ENCODE peak calls at places on chromosomes 2 and 18, in eight cellular contexts. N, C, Z, A, S, T, D and M are unnamed samples.

GRCh38 chr2:162113771-162114168 is 38.3 kb downstream of the GCG start:
- DNase-seq in N (peak; percentile 80), C (peak; percentile 74), Z (no peak), A (no peak), S (no peak), T (no peak), D (peak; percentile 2), M (peak; percentile 29)

GRCh38 chr18:8107426-8107825 is 501.8 kb upstream of the RAB12 start:
- DNase-seq in N (no peak), C (no peak), Z (no peak), A (no peak), S (no peak), T (no peak), D (no peak), M (no peak)

GRCh38 chr18:10099539-10100140 is 185.8 kb downstream of the VAPA start:
- DNase-seq in N (peak; percentile 27), C (no peak), Z (no peak), A (no peak), S (no peak), T (no peak), D (no peak), M (no peak)

GRCh38 chr2:47054867-47055266 is 100.2 kb downstream of the STPG4 start:
- DNase-seq in N (no peak), C (no peak), Z (no peak), A (no peak), S (no peak), T (no peak), D (no peak), M (no peak)

GRCh38 chr2:208718828-208719227 is 312.2 kb downstream of the PTH2R start:
- DNase-seq in N (no peak), C (no peak), Z (no peak), A (no peak), S (no peak), T (no peak), D (no peak), M (no peak)

GRCh38 chr18:44696892-44697291 is 16.2 kb downstream of the SETBP1 start:
- DNase-seq in N (no peak), C (no peak), Z (no peak), A (no peak), S (no peak), T (no peak), D (no peak), M (peak; percentile 65)

GRCh38 chr18:75923169-75923568 is 495.7 kb upstream of the SMIM21 start:
- DNase-seq in N (peak; percentile 1), C (peak; percentile 1), Z (no peak), A (no peak), S (peak; percentile 7), T (peak; percentile 64), D (no peak), M (no peak)

GRCh38 chr2:40962026-40962425 is 510.1 kb upstream of the SLC8A1 start:
- DNase-seq in N (no peak), C (no peak), Z (no peak), A (no peak), S (no peak), T (no peak), D (no peak), M (no peak)

GRCh38 chr18:30622635-30623034 is 419.9 kb downstream of the DSC3 start:
- DNase-seq in N (no peak), C (no peak), Z (no peak), A (no peak), S (no peak), T (no peak), D (no peak), M (no peak)

GRCh38 chr2:44104855-44105271 is 63.8 kb upstream of the PPM1B start:
- DNase-seq in N (no peak), C (no peak), Z (no peak), A (no peak), S (no peak), T (no peak), D (no peak), M (no peak)

GRCh38 chr2:233853353-233853752 is 982 bp downstream of the HJURP start:
- DNase-seq in N (no peak), C (no peak), Z (no peak), A (no peak), S (peak; percentile 27), T (no peak), D (no peak), M (no peak)

GRCh38 chr2:100895402-100895801 is 75.5 kb downstream of the NPAS2 start:
- DNase-seq in N (no peak), C (no peak), Z (no peak), A (no peak), S (no peak), T (no peak), D (no peak), M (no peak)

GRCh38 chr2:239811001-239811798 is 213.9 kb downstream of the NDUFA10 start:
- DNase-seq in N (no peak), C (no peak), Z (no peak), A (peak; percentile 45), S (no peak), T (peak; percentile 48), D (no peak), M (no peak)

GRCh38 chr2:233700028-233700635 is 7.4 kb downstream of the UGT1A6 start:
- DNase-seq in N (peak; percentile 69), C (peak; percentile 33), Z (no peak), A (no peak), S (peak; percentile 63), T (no peak), D (peak; percentile 23), M (peak; percentile 18)

GRCh38 chr2:47029737-47030524 is 114.3 kb upstream of the MCFD2 start:
- DNase-seq in N (peak; percentile 52), C (peak; percentile 18), Z (no peak), A (no peak), S (peak; percentile 54), T (no peak), D (no peak), M (no peak)

GRCh38 chr2:122168799-122169198 is 413.3 kb downstream of the TSN start:
- DNase-seq in N (no peak), C (no peak), Z (no peak), A (no peak), S (no peak), T (no peak), D (peak; percentile 42), M (no peak)

GRCh38 chr18:10160251-10160650 is 246.4 kb downstream of the VAPA start:
- DNase-seq in N (no peak), C (no peak), Z (no peak), A (no peak), S (no peak), T (no peak), D (no peak), M (no peak)

GRCh38 chr2:48165066-48165753 is 258.9 kb upstream of the FBXO11 start:
- DNase-seq in N (no peak), C (no peak), Z (no peak), A (no peak), S (no peak), T (no peak), D (no peak), M (no peak)

DNA sequence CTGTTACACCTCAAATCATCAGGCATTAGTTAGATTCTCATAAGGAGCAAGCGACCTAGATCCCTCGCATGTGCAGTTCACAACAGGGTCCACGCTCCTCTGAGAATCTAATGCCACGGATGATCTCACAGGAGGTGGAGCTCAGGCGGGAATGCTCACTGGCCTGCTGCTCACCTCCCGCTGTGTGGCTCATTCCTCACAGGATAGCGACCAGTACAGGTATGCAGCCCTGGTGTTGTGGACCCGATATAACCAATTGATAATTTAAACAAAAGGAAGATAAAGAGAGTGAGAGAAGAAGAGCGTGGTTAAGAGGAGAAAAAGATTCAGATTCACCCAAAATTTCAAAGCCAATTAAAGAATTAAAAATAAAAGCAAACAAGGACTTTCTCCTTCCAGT is 20.8 kb downstream of the TLK1 start:
- DNase-seq in N (no peak), C (no peak), Z (no peak), A (no peak), S (no peak), T (no peak), D (peak; percentile 75), M (no peak)
- H3K27ac ChIP-seq in N (no peak overlapping the region), C (no peak overlapping the region), Z (no peak overlapping the region), A (no peak overlapping the region), S (no peak overlapping the region), T (no peak overlapping the region), D (peak overlapping the region; percentile 47), M (no peak overlapping the region)

GRCh38 chr18:60754413-60754812 is 381.8 kb upstream of the MC4R start:
- DNase-seq in N (no peak), C (no peak), Z (no peak), A (no peak), S (no peak), T (no peak), D (no peak), M (no peak)
- H3K27ac ChIP-seq in N (no peak overlapping the region), C (no peak overlapping the region), Z (no peak overlapping the region), A (no peak overlapping the region), S (no peak overlapping the region), T (no peak overlapping the region), D (no peak overlapping the region), M (no peak overlapping the region)

GRCh38 chr2:159136405-159136804 is 150.1 kb downstream of the WDSUB1 start:
- DNase-seq in N (no peak), C (no peak), Z (no peak), A (no peak), S (no peak), T (no peak), D (no peak), M (no peak)
- H3K27ac ChIP-seq in N (peak overlapping the region; percentile 2), C (peak overlapping the region; percentile 100), Z (no peak overlapping the region), A (no peak overlapping the region), S (peak overlapping the region; percentile 91), T (peak overlapping the region; percentile 65), D (no peak overlapping the region), M (peak overlapping the region; percentile 62)

GRCh38 chr2:150467641-150467963 is 19.9 kb downstream of the RND3 start:
- DNase-seq in N (no peak), C (peak; percentile 22), Z (no peak), A (no peak), S (no peak), T (no peak), D (no peak), M (no peak)
- H3K27ac ChIP-seq in N (peak overlapping the region; percentile 86), C (peak overlapping the region; percentile 6), Z (no peak overlapping the region), A (no peak overlapping the region), S (peak overlapping the region; percentile 12), T (peak overlapping the region; percentile 69), D (peak overlapping the region; percentile 68), M (peak overlapping the region; percentile 98)

DNA sequence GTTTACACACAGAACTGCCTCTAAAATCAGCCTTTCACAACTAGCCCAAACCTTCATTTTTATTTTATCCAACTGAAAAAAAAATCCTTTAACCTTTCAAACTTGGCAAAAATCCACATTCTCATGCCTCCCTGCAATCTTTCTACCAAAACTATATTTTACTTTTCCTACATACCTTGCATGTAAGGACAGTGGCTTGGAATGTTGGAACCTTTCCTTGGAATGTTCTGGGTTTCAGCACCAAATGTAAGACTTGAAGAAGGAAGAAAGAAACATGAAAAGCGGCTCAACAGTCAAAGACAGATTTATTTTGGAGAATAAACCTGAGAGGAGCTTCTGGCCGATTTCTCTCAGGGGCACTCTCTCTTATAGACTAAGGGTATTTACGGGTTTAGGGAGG is 79.6 kb downstream of the RRM2 start:
- DNase-seq in N (peak; percentile 43), C (no peak), Z (no peak), A (no peak), S (no peak), T (no peak), D (no peak), M (no peak)
- H3K27ac ChIP-seq in N (no peak overlapping the region), C (no peak overlapping the region), Z (no peak overlapping the region), A (no peak overlapping the region), S (no peak overlapping the region), T (no peak overlapping the region), D (no peak overlapping the region), M (no peak overlapping the region)

GRCh38 chr2:11065833-11066232 is 89.4 kb upstream of the SLC66A3 start:
- DNase-seq in N (no peak), C (no peak), Z (no peak), A (no peak), S (peak; percentile 66), T (no peak), D (no peak), M (no peak)
- H3K27ac ChIP-seq in N (no peak overlapping the region), C (no peak overlapping the region), Z (no peak overlapping the region), A (no peak overlapping the region), S (no peak overlapping the region), T (no peak overlapping the region), D (no peak overlapping the region), M (no peak overlapping the region)